ENCODE peak calls at places on chromosome 17, in eight cellular contexts. F is coronary artery; G is testis; I is progenitor cell of endocrine pancreas; V is cardiac muscle cell; O is B cell; Q is CD8-positive, alpha-beta T cell; A is GM12878. J is an unnamed sample.

GRCh38 chr17:40326014-40326831 is 17.2 kb downstream of the RARA start:
- DNase-seq in O (peak; percentile 84), Q (no peak), A (no peak), G (no peak), F (no peak), I (no peak), V (no peak), J (no peak)

GRCh38 chr17:71633391-71633849 is 487.4 kb upstream of the SOX9 start:
- DNase-seq in O (no peak), V (peak; percentile 36), A (no peak), I (no peak), F (no peak), Q (no peak), G (no peak), J (peak; percentile 90)

GRCh38 chr17:40317345-40317873 is 8.4 kb downstream of the RARA start:
- DNase-seq in A (no peak), F (peak; percentile 77), O (peak; percentile 47), Q (no peak), G (no peak), I (no peak), V (peak; percentile 77), J (peak; percentile 72)

GRCh38 chr17:81365148-81365600 is 30.1 kb upstream of the BAHCC1 start:
- DNase-seq in Q (no peak), I (no peak), G (no peak), F (peak; percentile 77), A (no peak), O (no peak), V (peak; percentile 77), J (peak; percentile 45)

GRCh38 chr17:7842950-7843535 is 9.0 kb downstream of the KDM6B start:
- DNase-seq in I (no peak), V (peak; percentile 93), O (peak; percentile 78), G (peak; percentile 57), A (no peak), F (peak; percentile 93), Q (no peak), J (peak; percentile 87)

GRCh38 chr17:78315355-78316114 is 44.3 kb downstream of the SOCS3 start:
- DNase-seq in I (no peak), G (peak; percentile 75), V (peak; percentile 94), O (no peak), F (peak; percentile 95), A (peak; percentile 33), Q (peak; percentile 22), J (peak; percentile 91)

GRCh38 chr17:66647391-66647983 is 187.4 kb upstream of the CACNG5 start:
- DNase-seq in A (no peak), F (no peak), G (no peak), Q (no peak), V (no peak), O (no peak), I (no peak), J (no peak)

GRCh38 chr17:31740611-31741082 is 118.4 kb downstream of the COPRS start:
- DNase-seq in Q (no peak), V (peak; percentile 67), I (no peak), F (no peak), G (no peak), A (no peak), O (peak; percentile 14), J (peak; percentile 97)

GRCh38 chr17:37081287-37081686 is 132.5 kb downstream of the AATF start:
- DNase-seq in I (no peak), A (no peak), F (no peak), Q (no peak), V (peak; percentile 71), G (no peak), O (no peak), J (no peak)

GRCh38 chr17:41516828-41517283 is 1.8 kb downstream of the KRT15 start:
- DNase-seq in G (no peak), I (no peak), Q (no peak), O (no peak), V (no peak), F (no peak), A (no peak), J (no peak)

GRCh38 chr17:79948918-79949645 is 86.6 kb downstream of the TBC1D16 start:
- DNase-seq in G (peak; percentile 58), V (no peak), A (no peak), O (peak; percentile 29), I (no peak), Q (no peak), F (peak; percentile 62), J (no peak)

GRCh38 chr17:40952675-40953074 is 14.1 kb downstream of the KRT39 start:
- DNase-seq in F (no peak), G (no peak), A (no peak), I (no peak), Q (no peak), O (no peak), V (peak; percentile 17), J (peak; percentile 85)

GRCh38 chr17:78133971-78134898 is 3.7 kb downstream of the TMC8 start:
- DNase-seq in I (peak; percentile 39), A (no peak), O (peak; percentile 82), V (peak; percentile 44), F (no peak), G (no peak), Q (peak; percentile 69), J (no peak)

GRCh38 chr17:61783120-61783519 is 80.2 kb downstream of the BRIP1 start:
- DNase-seq in F (no peak), I (no peak), G (no peak), A (no peak), O (no peak), Q (no peak), V (no peak), J (no peak)

GRCh38 chr17:2867441-2868424 is 71.5 kb downstream of the RAP1GAP2 start:
- DNase-seq in O (no peak), F (no peak), I (no peak), A (no peak), Q (no peak), G (no peak), V (peak; percentile 65), J (peak; percentile 68)

GRCh38 chr17:33687831-33688230 is 394.7 kb upstream of the ASIC2 start:
- DNase-seq in O (no peak), Q (no peak), V (no peak), F (no peak), G (no peak), I (no peak), A (no peak), J (no peak)

GRCh38 chr17:33688771-33689170 is 395.7 kb upstream of the ASIC2 start:
- DNase-seq in G (no peak), A (no peak), I (no peak), O (no peak), F (no peak), Q (no peak), V (no peak), J (no peak)

GRCh38 chr17:33684714-33685113 is 391.6 kb upstream of the ASIC2 start:
- DNase-seq in A (no peak), V (no peak), F (no peak), I (no peak), O (no peak), Q (no peak), G (no peak), J (no peak)

GRCh38 chr17:33686171-33686570 is 393.1 kb upstream of the ASIC2 start:
- DNase-seq in O (no peak), F (no peak), A (no peak), Q (no peak), G (peak; percentile 74), I (peak; percentile 14), V (no peak), J (no peak)

GRCh38 chr17:33689725-33690124 is 396.6 kb upstream of the ASIC2 start:
- DNase-seq in A (no peak), O (no peak), G (no peak), I (no peak), Q (no peak), V (no peak), F (no peak), J (no peak)
- TF ChIP-seq CTCF in A (peak; percentile 17), O (no peak), G (no peak), I (no peak), Q (no peak), V (no peak), F (no peak), J (no peak)

GRCh38 chr17:58956997-58957724 is 149.5 kb downstream of the TRIM37 start:
- DNase-seq in A (no peak), Q (no peak), I (no peak), F (no peak), G (no peak), V (peak; percentile 36), O (no peak), J (peak; percentile 14)

GRCh38 chr17:58965221-58965620 is 141.5 kb downstream of the TRIM37 start:
- DNase-seq in F (no peak), V (peak; percentile 13), O (no peak), A (no peak), G (no peak), Q (no peak), I (no peak), J (no peak)

GRCh38 chr17:58960068-58960467 is 146.6 kb downstream of the TRIM37 start:
- DNase-seq in Q (no peak), F (no peak), G (peak; percentile 20), O (no peak), I (no peak), A (no peak), V (peak; percentile 62), J (peak; percentile 92)
- TF ChIP-seq CTCF in Q (no peak), F (no peak), G (no peak), O (no peak), I (no peak), A (peak; percentile 5), V (peak; percentile 19), J (peak; percentile 66)

GRCh38 chr17:1628856-1629646 is 417 bp upstream of the SLC43A2 start:
- DNase-seq in A (no peak), I (peak; percentile 92), V (peak; percentile 95), Q (peak; percentile 87), F (peak; percentile 97), O (peak; percentile 98), G (peak; percentile 97), J (peak; percentile 89)
- TF ChIP-seq CTCF in A (no peak), I (peak; percentile 53), V (no peak), Q (no peak), F (peak; percentile 27), O (peak; percentile 36), G (peak; percentile 29), J (peak; percentile 75)

GRCh38 chr17:46876353-46876887 is 25.0 kb downstream of the WNT9B start:
- DNase-seq in F (no peak), A (no peak), Q (no peak), O (no peak), I (peak; percentile 28), V (no peak), G (no peak), J (no peak)
- TF ChIP-seq CTCF in F (no peak), A (peak; percentile 48), Q (no peak), O (no peak), I (peak; percentile 64), V (peak; percentile 5), G (no peak), J (peak; percentile 72)

J was measured in HFFc6.